ENCODE peak calls at places on chromosome 6, in nine cellular contexts. R, G, D, K, W, F, E, S and V are unnamed samples.
A peak's percentile ranks its signal among the peaks of the same experiment; 100 is the strongest.

GRCh38 chr6:13710552-13711383 is 867 bp downstream of the RANBP9 start:
- DNase-seq in K (peak; percentile 82), W (no peak), G (peak; percentile 74), S (peak; percentile 50), E (peak; percentile 25), R (no peak), D (peak; percentile 26), F (peak; percentile 16), V (peak; percentile 60)

GRCh38 chr6:125014157-125014957 is 52.1 kb downstream of the RNF217 start:
- DNase-seq in F (no peak), R (peak; percentile 77), G (no peak), E (peak; percentile 42), W (no peak), K (no peak), S (no peak), D (peak; percentile 85), V (peak; percentile 43)

GRCh38 chr6:160088069-160088773 is 33.4 kb upstream of the SLC22A1 start:
- DNase-seq in K (peak; percentile 39), E (peak; percentile 55), R (peak; percentile 79), S (no peak), F (no peak), G (no peak), W (no peak), D (peak; percentile 78), V (peak; percentile 84)

GRCh38 chr6:143125896-143126573 is 65.3 kb downstream of the AIG1 start:
- DNase-seq in K (no peak), W (no peak), G (no peak), E (no peak), S (no peak), R (peak; percentile 87), F (no peak), D (peak; percentile 91), V (peak; percentile 92)

GRCh38 chr6:24667378-24667803 is 514 bp downstream of the ACOT13 start:
- DNase-seq in K (no peak), E (peak; percentile 24), G (no peak), W (no peak), R (no peak), F (no peak), D (peak; percentile 5), S (no peak), V (no peak)

GRCh38 chr6:156423075-156423474 is 354.1 kb upstream of the ARID1B start:
- DNase-seq in E (no peak), G (no peak), W (no peak), K (no peak), S (no peak), R (peak; percentile 77), F (no peak), D (peak; percentile 88), V (peak; percentile 57)

GRCh38 chr6:119535332-119535731 is 185.8 kb upstream of the MAN1A1 start:
- DNase-seq in W (no peak), G (no peak), R (no peak), D (no peak), S (no peak), K (no peak), F (no peak), E (no peak), V (no peak)

GRCh38 chr6:117138920-117139319 is 126.4 kb upstream of the VGLL2 start:
- DNase-seq in W (no peak), G (no peak), K (peak; percentile 15), R (peak; percentile 11), F (no peak), E (no peak), D (no peak), S (no peak), V (peak; percentile 14)

GRCh38 chr6:74598473-74599393 is 607.1 kb downstream of the COL12A1 start:
- DNase-seq in F (no peak), D (peak; percentile 69), R (peak; percentile 27), G (no peak), K (peak; percentile 63), S (no peak), W (no peak), E (peak; percentile 40), V (no peak)

GRCh38 chr6:163844352-163844751 is 429.8 kb downstream of the QKI start:
- DNase-seq in D (no peak), R (no peak), E (no peak), G (no peak), W (no peak), K (no peak), F (no peak), S (no peak), V (no peak)

GRCh38 chr6:90464507-90464906 is 122.4 kb downstream of the MAP3K7 start:
- DNase-seq in E (no peak), R (no peak), S (no peak), G (no peak), W (no peak), D (peak; percentile 67), F (no peak), K (no peak), V (no peak)

GRCh38 chr6:46215777-46216176 is 45.0 kb upstream of the ENPP5 start:
- DNase-seq in S (no peak), K (no peak), G (no peak), W (no peak), D (no peak), R (no peak), E (no peak), F (no peak), V (no peak)

GRCh38 chr6:41967312-41968287 is 26.0 kb upstream of the CCND3 start:
- DNase-seq in W (no peak), F (no peak), S (no peak), K (no peak), E (peak; percentile 96), R (no peak), G (no peak), D (peak; percentile 72), V (peak; percentile 39)

GRCh38 chr6:37288247-37288646 is 30.3 kb upstream of the TMEM217 start:
- DNase-seq in G (no peak), D (no peak), W (no peak), R (no peak), S (no peak), F (no peak), K (no peak), E (no peak), V (no peak)

GRCh38 chr6:83055366-83055964 is 10.2 kb downstream of the UBE3D start:
- DNase-seq in R (peak; percentile 56), D (peak; percentile 19), S (no peak), K (peak; percentile 57), E (peak; percentile 42), F (peak; percentile 25), G (no peak), W (peak; percentile 41), V (peak; percentile 76)

GRCh38 chr6:119129968-119130484 is 51.6 kb upstream of the FAM184A start:
- DNase-seq in E (peak; percentile 81), D (peak; percentile 77), G (no peak), F (no peak), K (peak; percentile 60), R (peak; percentile 87), W (no peak), S (no peak), V (peak; percentile 48)

GRCh38 chr6:155181498-155181897 is 82.3 kb upstream of the CLDN20 start:
- DNase-seq in R (no peak), S (no peak), F (no peak), K (no peak), W (no peak), G (no peak), E (peak; percentile 21), D (no peak), V (no peak)

GRCh38 chr6:135128268-135128914 is 52.7 kb upstream of the MYB start:
- DNase-seq in F (peak; percentile 25), W (peak; percentile 61), R (no peak), E (no peak), S (no peak), G (no peak), K (no peak), D (no peak), V (peak; percentile 15)

GRCh38 chr6:68778356-68779020 is 143.4 kb downstream of the ADGRB3 start:
- DNase-seq in G (no peak), F (no peak), K (peak; percentile 76), W (no peak), S (no peak), E (peak; percentile 15), D (peak; percentile 45), R (peak; percentile 69), V (peak; percentile 82)

GRCh38 chr6:108200631-108201030 is 34.8 kb downstream of the NR2E1 start:
- DNase-seq in G (no peak), R (peak; percentile 78), K (peak; percentile 57), D (peak; percentile 72), W (no peak), F (no peak), E (peak; percentile 77), S (no peak), V (peak; percentile 91)

GRCh38 chr6:139981810-139982550 is 607.5 kb upstream of the CITED2 start:
- DNase-seq in D (peak; percentile 61), R (peak; percentile 84), K (peak; percentile 66), F (no peak), G (no peak), S (no peak), E (peak; percentile 89), W (no peak), V (peak; percentile 72)

GRCh38 chr6:157449610-157450009 is 68.6 kb downstream of the ZDHHC14 start:
- DNase-seq in D (peak; percentile 25), W (no peak), F (no peak), G (no peak), E (peak; percentile 89), S (no peak), R (peak; percentile 54), K (no peak), V (peak; percentile 46)

GRCh38 chr6:100484474-100484873 is 19.8 kb upstream of the SIM1 start:
- DNase-seq in G (no peak), K (no peak), D (no peak), E (no peak), F (no peak), R (no peak), W (no peak), S (no peak), V (peak; percentile 20)

GRCh38 chr6:144181639-144182038 is 31.3 kb downstream of the STX11 start:
- DNase-seq in E (no peak), R (no peak), G (no peak), F (no peak), W (no peak), K (no peak), S (no peak), D (no peak), V (no peak)

GRCh38 chr6:4712291-4712690 is 63.9 kb upstream of the CDYL start:
- DNase-seq in F (no peak), E (no peak), W (no peak), S (no peak), K (no peak), G (no peak), D (no peak), R (no peak), V (no peak)

GRCh38 chr6:20340459-20340858 is 61.2 kb upstream of the E2F3 start:
- DNase-seq in W (no peak), S (no peak), D (no peak), R (no peak), E (no peak), F (no peak), K (no peak), G (no peak), V (peak; percentile 61)

GRCh38 chr6:43061861-43062260 is 2.4 kb downstream of the KLC4 start:
- DNase-seq in E (no peak), F (no peak), R (peak; percentile 30), W (no peak), G (no peak), S (no peak), D (peak; percentile 60), K (no peak), V (peak; percentile 47)

GRCh38 chr6:11294263-11294662 is 61.8 kb upstream of the NEDD9 start:
- DNase-seq in S (no peak), K (no peak), R (no peak), G (no peak), F (no peak), E (no peak), D (no peak), W (no peak), V (no peak)

GRCh38 chr6:145880361-145880760 is 65.8 kb upstream of the FBXO30 start:
- DNase-seq in E (peak; percentile 27), K (no peak), W (no peak), S (no peak), D (no peak), G (no peak), F (no peak), R (no peak), V (no peak)

GRCh38 chr6:43171284-43172126 is 436 bp downstream of the SRF start:
- DNase-seq in F (no peak), G (no peak), E (no peak), W (no peak), D (no peak), R (no peak), S (peak; percentile 92), K (no peak), V (peak; percentile 53)

GRCh38 chr6:161233986-161234620 is 39.8 kb downstream of the AGPAT4 start:
- DNase-seq in W (no peak), R (peak; percentile 93), E (peak; percentile 83), S (no peak), K (no peak), G (peak; percentile 42), F (no peak), D (peak; percentile 92), V (peak; percentile 91)